ENCODE peak calls at places on chromosomes 1 and 21, in ten cellular contexts. P, F, D, G, U, Q, V, H, L and O are unnamed samples.

GRCh38 chr1:92973203-92973907 is 12.1 kb upstream of the DIPK1A start:
- DNase-seq in L (no peak), H (no peak), G (no peak), V (no peak), D (no peak), Q (no peak), P (no peak), F (no peak), U (no peak), O (no peak)

GRCh38 chr1:3817138-3817740 is 20.9 kb upstream of the LRRC47 start:
- DNase-seq in F (peak; percentile 41), G (no peak), L (no peak), Q (no peak), V (no peak), U (no peak), P (no peak), H (no peak), D (no peak), O (no peak)

GRCh38 chr1:245396615-245397014 is 241.8 kb downstream of the KIF26B start:
- DNase-seq in P (no peak), Q (no peak), G (no peak), H (no peak), U (no peak), V (no peak), F (no peak), D (no peak), L (no peak), O (no peak)

GRCh38 chr21:46108827-46109226 is 10.9 kb downstream of the COL6A2 start:
- DNase-seq in V (no peak), H (no peak), L (no peak), F (no peak), Q (no peak), D (no peak), G (no peak), U (no peak), P (no peak), O (no peak)

GRCh38 chr21:25170681-25171080 is 436.6 kb downstream of the MRPL39 start:
- DNase-seq in P (no peak), U (no peak), L (no peak), G (no peak), F (no peak), Q (no peak), V (no peak), D (no peak), H (no peak), O (no peak)

GRCh38 chr1:19752083-19752696 is 47.5 kb downstream of the TMCO4 start:
- DNase-seq in D (no peak), U (no peak), G (no peak), V (no peak), P (no peak), Q (no peak), H (peak; percentile 47), F (no peak), L (no peak), O (no peak)

GRCh38 chr21:25578070-25578961 is 29.0 kb downstream of the MRPL39 start:
- DNase-seq in L (no peak), V (no peak), U (no peak), G (no peak), P (no peak), Q (no peak), F (no peak), D (no peak), H (no peak), O (peak; percentile 62)

GRCh38 chr1:8969937-8970336 is 24.3 kb downstream of the CA6 start:
- DNase-seq in U (no peak), G (peak; percentile 31), H (no peak), F (no peak), Q (no peak), L (no peak), P (no peak), V (no peak), D (no peak), O (no peak)

GRCh38 chr21:41142051-41142795 is 25.7 kb upstream of the BACE2 start:
- DNase-seq in F (peak; percentile 72), G (no peak), L (no peak), H (no peak), Q (no peak), P (no peak), V (no peak), U (peak; percentile 38), D (peak; percentile 47), O (peak; percentile 44)
- TF ChIP-seq CTCF in F (no peak), G (no peak), L (no peak), H (no peak), Q (no peak), P (no peak), V (no peak), U (no peak), D (no peak), O (no peak)

GRCh38 chr1:244205906-244206305 is 154.8 kb downstream of the ZBTB18 start:
- DNase-seq in L (no peak), F (no peak), D (no peak), P (no peak), G (no peak), V (no peak), U (no peak), Q (no peak), H (no peak), O (no peak)

GRCh38 chr1:244207935-244208244 is 156.8 kb downstream of the ZBTB18 start:
- DNase-seq in U (no peak), F (no peak), H (no peak), G (no peak), P (no peak), D (no peak), L (no peak), Q (no peak), V (no peak), O (peak; percentile 48)

GRCh38 chr1:244209955-244210354 is 158.9 kb downstream of the ZBTB18 start:
- DNase-seq in V (no peak), F (no peak), U (no peak), D (no peak), P (no peak), H (no peak), G (no peak), Q (no peak), L (no peak), O (no peak)

GRCh38 chr1:244205171-244205570 is 154.1 kb downstream of the ZBTB18 start:
- DNase-seq in F (no peak), Q (no peak), P (no peak), L (no peak), H (no peak), D (no peak), V (no peak), G (no peak), U (no peak), O (no peak)

GRCh38 chr1:244207042-244207934 is 156.2 kb downstream of the ZBTB18 start:
- DNase-seq in V (no peak), P (no peak), L (no peak), H (no peak), G (no peak), F (no peak), U (no peak), D (no peak), Q (no peak), O (peak; percentile 38)
- TF ChIP-seq CTCF in V (no peak), P (no peak), L (no peak), H (no peak), G (no peak), F (no peak), U (no peak), D (no peak), Q (no peak), O (no peak)

DNA sequence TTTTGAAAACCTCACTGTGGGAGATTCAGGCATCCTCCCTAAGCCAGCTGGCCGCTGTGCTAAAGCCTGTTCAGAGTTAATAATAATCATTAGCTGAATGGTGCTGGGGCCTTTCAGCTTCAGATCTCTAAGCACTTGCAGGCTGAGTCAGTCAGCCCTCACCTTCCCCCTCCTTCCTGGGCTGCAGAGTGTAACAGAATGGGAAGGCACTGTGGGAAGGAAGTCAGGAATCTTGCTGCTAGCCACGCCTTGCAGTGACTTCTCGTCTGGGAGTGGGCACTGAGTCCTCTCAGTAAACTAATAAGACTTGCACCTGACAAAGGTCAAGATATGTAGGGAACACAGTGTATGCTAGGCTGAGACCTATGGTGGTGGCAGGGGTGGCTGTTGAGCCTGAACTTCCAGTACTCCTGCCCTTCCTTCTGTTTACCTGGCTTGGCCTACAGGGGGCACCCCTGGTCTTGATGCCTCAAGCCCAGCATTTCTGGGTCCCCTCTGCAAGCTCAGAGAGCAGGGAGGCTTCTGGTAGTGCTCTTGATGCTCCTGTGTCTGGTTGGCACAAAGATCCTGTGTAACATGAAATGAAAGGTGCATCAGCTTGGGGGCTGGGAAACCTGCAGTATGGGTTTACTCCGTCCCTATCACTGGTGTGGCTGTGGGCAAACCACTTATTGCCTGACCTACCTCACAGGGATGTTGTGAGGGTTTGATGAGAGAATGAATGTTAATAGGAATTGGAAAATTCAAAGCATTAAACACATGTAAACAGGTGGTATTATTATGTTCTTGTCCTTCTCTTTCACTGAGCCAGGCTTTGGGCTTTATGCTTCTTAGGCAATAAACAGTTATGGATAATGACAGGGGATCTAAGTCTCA is 6.0 kb downstream of the CYB561D1 start:
- DNase-seq in D (peak; percentile 80), P (no peak), G (no peak), F (no peak), V (peak; percentile 69), U (peak; percentile 55), H (peak; percentile 64), Q (no peak), L (no peak), O (peak; percentile 61)
- TF ChIP-seq CTCF in D (peak; percentile 78), P (peak; percentile 67), G (peak; percentile 30), F (no peak), V (peak; percentile 86), U (peak; percentile 38), H (peak; percentile 62), Q (peak; percentile 51), L (peak; percentile 30), O (peak; percentile 63)

DNA sequence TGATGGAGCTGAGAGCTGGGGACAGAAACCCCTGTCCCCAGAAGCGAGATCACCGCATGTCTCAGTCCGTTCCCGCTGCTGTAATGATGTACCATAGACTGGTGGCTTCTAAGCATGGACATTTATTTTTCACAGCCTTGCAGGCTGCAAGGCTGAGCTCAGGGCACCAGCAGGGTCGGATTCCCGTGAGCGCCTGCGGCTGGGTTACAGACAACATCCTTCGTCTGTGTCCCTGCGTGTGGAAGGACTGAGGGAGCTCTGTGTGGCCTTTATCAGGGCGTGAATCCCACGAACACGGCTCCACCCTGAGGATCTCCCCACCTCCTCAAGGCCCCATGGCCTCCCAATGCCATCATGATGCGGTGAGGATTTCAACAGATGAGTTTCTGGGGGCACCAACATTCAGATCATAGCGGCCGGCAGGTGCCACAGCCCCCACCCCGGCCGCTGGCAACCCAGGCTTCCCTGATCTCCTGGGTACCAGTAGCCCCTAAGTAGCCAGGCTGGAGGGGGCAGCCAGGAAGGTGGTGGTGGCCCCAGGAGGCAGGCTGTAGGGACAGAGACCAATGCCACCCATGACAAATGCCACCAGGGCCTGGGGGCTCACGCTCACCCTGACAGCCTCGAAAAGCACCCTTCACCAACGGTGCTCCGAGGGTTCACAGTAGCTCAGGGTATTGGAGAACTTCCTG is 104.4 kb downstream of the CRYAA start:
- DNase-seq in Q (no peak), H (no peak), L (no peak), F (no peak), G (peak; percentile 44), P (no peak), D (no peak), V (no peak), U (no peak), O (no peak)
- TF ChIP-seq CTCF in Q (no peak), H (no peak), L (no peak), F (no peak), G (no peak), P (no peak), D (no peak), V (no peak), U (no peak), O (no peak)

DNA sequence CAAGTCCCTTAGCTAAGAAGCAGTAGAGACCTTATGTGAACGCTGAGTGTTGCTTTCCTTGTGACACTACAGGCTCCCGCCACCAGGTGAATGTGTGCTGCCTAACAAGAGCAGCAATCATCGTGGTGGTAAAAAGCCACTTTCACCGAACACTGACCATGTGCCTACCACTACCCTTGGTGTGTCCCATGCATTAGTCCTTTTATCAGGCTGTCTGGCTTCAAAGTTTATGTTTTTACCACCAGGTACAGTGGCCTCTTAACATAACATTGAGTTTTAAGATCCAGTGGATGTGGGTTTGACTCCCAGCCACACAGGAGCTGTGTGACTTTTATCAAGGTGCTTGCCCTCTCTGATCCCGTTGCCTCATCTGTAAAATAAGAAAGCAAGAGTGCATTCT is 1.7 kb downstream of the C1QB start:
- DNase-seq in Q (no peak), D (peak; percentile 61), H (no peak), F (no peak), U (no peak), P (no peak), G (no peak), L (no peak), V (no peak), O (no peak)
- TF ChIP-seq CTCF in Q (no peak), D (peak; percentile 55), H (peak; percentile 6), F (no peak), U (no peak), P (peak; percentile 24), G (no peak), L (no peak), V (no peak), O (no peak)